ENCODE peak calls at places on chromosomes 7 and 10, in seven cellular contexts. One of them, this sample, is unnamed.

GRCh38 chr7:123275036-123275753 is 75.4 kb upstream of the SLC13A1 start:
- DNase-seq in thoracic aorta: no peak
- DNase-seq in GM19239: no peak
- DNase-seq in activated CD8-positive, alpha-beta memory T cell treated with anti-CD3 and anti-CD28 coated beads for 48 hours: no peak
- DNase-seq in stimulated activated CD4-positive, alpha-beta T cell treated with anti-CD3 and anti-CD28 coated beads, Interleukin-4, amount 100 ng/mL, for 48 hours: no peak
- DNase-seq in neural crest cell: no peak
- DNase-seq in stimulated activated naive B cell treated with anti-CD40 and anti-IgM and Interleukin-4, amounts not matched to agents 10 μg/mL and 1 μg/mL and 100 μg/mL, for 72 hours: no peak
- DNase-seq in this sample: no peak

GRCh38 chr10:93580824-93581223 is 14.4 kb downstream of the FFAR4 start:
- DNase-seq in thoracic aorta: no peak
- DNase-seq in GM19239: no peak
- DNase-seq in activated CD8-positive, alpha-beta memory T cell treated with anti-CD3 and anti-CD28 coated beads for 48 hours: no peak
- DNase-seq in stimulated activated CD4-positive, alpha-beta T cell treated with anti-CD3 and anti-CD28 coated beads, Interleukin-4, amount 100 ng/mL, for 48 hours: no peak
- DNase-seq in neural crest cell: peak; percentile 54
- DNase-seq in stimulated activated naive B cell treated with anti-CD40 and anti-IgM and Interleukin-4, amounts not matched to agents 10 μg/mL and 1 μg/mL and 100 μg/mL, for 72 hours: no peak
- DNase-seq in this sample: no peak

GRCh38 chr10:79021948-79022499 is 46.7 kb upstream of the ZMIZ1 start:
- DNase-seq in thoracic aorta: no peak
- DNase-seq in GM19239: no peak
- DNase-seq in activated CD8-positive, alpha-beta memory T cell treated with anti-CD3 and anti-CD28 coated beads for 48 hours: no peak
- DNase-seq in stimulated activated CD4-positive, alpha-beta T cell treated with anti-CD3 and anti-CD28 coated beads, Interleukin-4, amount 100 ng/mL, for 48 hours: no peak
- DNase-seq in neural crest cell: no peak
- DNase-seq in stimulated activated naive B cell treated with anti-CD40 and anti-IgM and Interleukin-4, amounts not matched to agents 10 μg/mL and 1 μg/mL and 100 μg/mL, for 72 hours: no peak
- DNase-seq in this sample: no peak

GRCh38 chr10:132240581-132240980 is 53.8 kb downstream of the DPYSL4 start:
- DNase-seq in thoracic aorta: no peak
- DNase-seq in GM19239: no peak
- DNase-seq in activated CD8-positive, alpha-beta memory T cell treated with anti-CD3 and anti-CD28 coated beads for 48 hours: no peak
- DNase-seq in stimulated activated CD4-positive, alpha-beta T cell treated with anti-CD3 and anti-CD28 coated beads, Interleukin-4, amount 100 ng/mL, for 48 hours: no peak
- DNase-seq in neural crest cell: no peak
- DNase-seq in stimulated activated naive B cell treated with anti-CD40 and anti-IgM and Interleukin-4, amounts not matched to agents 10 μg/mL and 1 μg/mL and 100 μg/mL, for 72 hours: no peak
- DNase-seq in this sample: no peak

GRCh38 chr7:107945332-107945731 is 54.3 kb downstream of the DLD start:
- DNase-seq in thoracic aorta: no peak
- DNase-seq in GM19239: no peak
- DNase-seq in activated CD8-positive, alpha-beta memory T cell treated with anti-CD3 and anti-CD28 coated beads for 48 hours: no peak
- DNase-seq in stimulated activated CD4-positive, alpha-beta T cell treated with anti-CD3 and anti-CD28 coated beads, Interleukin-4, amount 100 ng/mL, for 48 hours: no peak
- DNase-seq in neural crest cell: no peak
- DNase-seq in stimulated activated naive B cell treated with anti-CD40 and anti-IgM and Interleukin-4, amounts not matched to agents 10 μg/mL and 1 μg/mL and 100 μg/mL, for 72 hours: no peak
- DNase-seq in this sample: no peak

GRCh38 chr7:48090095-48090805 is 1.2 kb downstream of the UPP1 start:
- DNase-seq in thoracic aorta: no peak
- DNase-seq in GM19239: no peak
- DNase-seq in activated CD8-positive, alpha-beta memory T cell treated with anti-CD3 and anti-CD28 coated beads for 48 hours: no peak
- DNase-seq in stimulated activated CD4-positive, alpha-beta T cell treated with anti-CD3 and anti-CD28 coated beads, Interleukin-4, amount 100 ng/mL, for 48 hours: no peak
- DNase-seq in neural crest cell: peak; percentile 16
- DNase-seq in stimulated activated naive B cell treated with anti-CD40 and anti-IgM and Interleukin-4, amounts not matched to agents 10 μg/mL and 1 μg/mL and 100 μg/mL, for 72 hours: no peak
- DNase-seq in this sample: peak; percentile 22

GRCh38 chr10:16481052-16481728 is 40.5 kb downstream of the C1QL3 start:
- DNase-seq in thoracic aorta: no peak
- DNase-seq in GM19239: no peak
- DNase-seq in activated CD8-positive, alpha-beta memory T cell treated with anti-CD3 and anti-CD28 coated beads for 48 hours: no peak
- DNase-seq in stimulated activated CD4-positive, alpha-beta T cell treated with anti-CD3 and anti-CD28 coated beads, Interleukin-4, amount 100 ng/mL, for 48 hours: no peak
- DNase-seq in neural crest cell: no peak
- DNase-seq in stimulated activated naive B cell treated with anti-CD40 and anti-IgM and Interleukin-4, amounts not matched to agents 10 μg/mL and 1 μg/mL and 100 μg/mL, for 72 hours: no peak
- DNase-seq in this sample: no peak

GRCh38 chr10:30433286-30433778 is 652 bp upstream of the MAP3K8 start:
- DNase-seq in thoracic aorta: no peak
- DNase-seq in GM19239: no peak
- DNase-seq in activated CD8-positive, alpha-beta memory T cell treated with anti-CD3 and anti-CD28 coated beads for 48 hours: peak; percentile 31
- DNase-seq in stimulated activated CD4-positive, alpha-beta T cell treated with anti-CD3 and anti-CD28 coated beads, Interleukin-4, amount 100 ng/mL, for 48 hours: peak; percentile 36
- DNase-seq in neural crest cell: peak; percentile 65
- DNase-seq in stimulated activated naive B cell treated with anti-CD40 and anti-IgM and Interleukin-4, amounts not matched to agents 10 μg/mL and 1 μg/mL and 100 μg/mL, for 72 hours: peak; percentile 56
- DNase-seq in this sample: peak; percentile 80

GRCh38 chr10:3331680-3332230 is 159.2 kb upstream of the PITRM1 start:
- DNase-seq in thoracic aorta: no peak
- DNase-seq in GM19239: no peak
- DNase-seq in activated CD8-positive, alpha-beta memory T cell treated with anti-CD3 and anti-CD28 coated beads for 48 hours: no peak
- DNase-seq in stimulated activated CD4-positive, alpha-beta T cell treated with anti-CD3 and anti-CD28 coated beads, Interleukin-4, amount 100 ng/mL, for 48 hours: no peak
- DNase-seq in neural crest cell: no peak
- DNase-seq in stimulated activated naive B cell treated with anti-CD40 and anti-IgM and Interleukin-4, amounts not matched to agents 10 μg/mL and 1 μg/mL and 100 μg/mL, for 72 hours: no peak
- DNase-seq in this sample: no peak

GRCh38 chr7:128104109-128104742 is 73.0 kb upstream of the LRRC4 start:
- DNase-seq in thoracic aorta: no peak
- DNase-seq in GM19239: peak; percentile 28
- DNase-seq in activated CD8-positive, alpha-beta memory T cell treated with anti-CD3 and anti-CD28 coated beads for 48 hours: no peak
- DNase-seq in stimulated activated CD4-positive, alpha-beta T cell treated with anti-CD3 and anti-CD28 coated beads, Interleukin-4, amount 100 ng/mL, for 48 hours: no peak
- DNase-seq in neural crest cell: no peak
- DNase-seq in stimulated activated naive B cell treated with anti-CD40 and anti-IgM and Interleukin-4, amounts not matched to agents 10 μg/mL and 1 μg/mL and 100 μg/mL, for 72 hours: peak; percentile 27
- DNase-seq in this sample: peak; percentile 56

GRCh38 chr7:13742719-13743640 is 246.5 kb downstream of the ETV1 start:
- DNase-seq in thoracic aorta: no peak
- DNase-seq in GM19239: no peak
- DNase-seq in activated CD8-positive, alpha-beta memory T cell treated with anti-CD3 and anti-CD28 coated beads for 48 hours: no peak
- DNase-seq in stimulated activated CD4-positive, alpha-beta T cell treated with anti-CD3 and anti-CD28 coated beads, Interleukin-4, amount 100 ng/mL, for 48 hours: no peak
- DNase-seq in neural crest cell: peak; percentile 13
- DNase-seq in stimulated activated naive B cell treated with anti-CD40 and anti-IgM and Interleukin-4, amounts not matched to agents 10 μg/mL and 1 μg/mL and 100 μg/mL, for 72 hours: no peak
- DNase-seq in this sample: no peak

GRCh38 chr10:53479365-53479764 is 706.8 kb upstream of the MBL2 start:
- DNase-seq in thoracic aorta: no peak
- DNase-seq in GM19239: no peak
- DNase-seq in activated CD8-positive, alpha-beta memory T cell treated with anti-CD3 and anti-CD28 coated beads for 48 hours: no peak
- DNase-seq in stimulated activated CD4-positive, alpha-beta T cell treated with anti-CD3 and anti-CD28 coated beads, Interleukin-4, amount 100 ng/mL, for 48 hours: no peak
- DNase-seq in neural crest cell: no peak
- DNase-seq in stimulated activated naive B cell treated with anti-CD40 and anti-IgM and Interleukin-4, amounts not matched to agents 10 μg/mL and 1 μg/mL and 100 μg/mL, for 72 hours: no peak
- DNase-seq in this sample: no peak

GRCh38 chr10:11795101-11795920 is 27.8 kb upstream of the PROSER2 start:
- DNase-seq in thoracic aorta: no peak
- DNase-seq in GM19239: no peak
- DNase-seq in activated CD8-positive, alpha-beta memory T cell treated with anti-CD3 and anti-CD28 coated beads for 48 hours: no peak
- DNase-seq in stimulated activated CD4-positive, alpha-beta T cell treated with anti-CD3 and anti-CD28 coated beads, Interleukin-4, amount 100 ng/mL, for 48 hours: no peak
- DNase-seq in neural crest cell: no peak
- DNase-seq in stimulated activated naive B cell treated with anti-CD40 and anti-IgM and Interleukin-4, amounts not matched to agents 10 μg/mL and 1 μg/mL and 100 μg/mL, for 72 hours: no peak
- DNase-seq in this sample: no peak

GRCh38 chr10:110746254-110746826 is 102.2 kb downstream of the RBM20 start:
- DNase-seq in thoracic aorta: no peak
- DNase-seq in GM19239: peak; percentile 30
- DNase-seq in activated CD8-positive, alpha-beta memory T cell treated with anti-CD3 and anti-CD28 coated beads for 48 hours: no peak
- DNase-seq in stimulated activated CD4-positive, alpha-beta T cell treated with anti-CD3 and anti-CD28 coated beads, Interleukin-4, amount 100 ng/mL, for 48 hours: peak; percentile 14
- DNase-seq in neural crest cell: peak; percentile 57
- DNase-seq in stimulated activated naive B cell treated with anti-CD40 and anti-IgM and Interleukin-4, amounts not matched to agents 10 μg/mL and 1 μg/mL and 100 μg/mL, for 72 hours: peak; percentile 22
- DNase-seq in this sample: peak; percentile 31

GRCh38 chr10:81073155-81073554 is 535.5 kb downstream of the SH2D4B start:
- DNase-seq in thoracic aorta: no peak
- DNase-seq in GM19239: no peak
- DNase-seq in activated CD8-positive, alpha-beta memory T cell treated with anti-CD3 and anti-CD28 coated beads for 48 hours: no peak
- DNase-seq in stimulated activated CD4-positive, alpha-beta T cell treated with anti-CD3 and anti-CD28 coated beads, Interleukin-4, amount 100 ng/mL, for 48 hours: no peak
- DNase-seq in neural crest cell: no peak
- DNase-seq in stimulated activated naive B cell treated with anti-CD40 and anti-IgM and Interleukin-4, amounts not matched to agents 10 μg/mL and 1 μg/mL and 100 μg/mL, for 72 hours: no peak
- DNase-seq in this sample: no peak

GRCh38 chr10:49605939-49606509 is 4.1 kb upstream of the SLC18A3 start:
- DNase-seq in thoracic aorta: no peak
- DNase-seq in GM19239: no peak
- DNase-seq in activated CD8-positive, alpha-beta memory T cell treated with anti-CD3 and anti-CD28 coated beads for 48 hours: no peak
- DNase-seq in stimulated activated CD4-positive, alpha-beta T cell treated with anti-CD3 and anti-CD28 coated beads, Interleukin-4, amount 100 ng/mL, for 48 hours: no peak
- DNase-seq in neural crest cell: no peak
- DNase-seq in stimulated activated naive B cell treated with anti-CD40 and anti-IgM and Interleukin-4, amounts not matched to agents 10 μg/mL and 1 μg/mL and 100 μg/mL, for 72 hours: no peak
- DNase-seq in this sample: no peak

GRCh38 chr7:135802697-135803096 is 54.1 kb upstream of the FAM180A start:
- DNase-seq in thoracic aorta: no peak
- DNase-seq in GM19239: no peak
- DNase-seq in activated CD8-positive, alpha-beta memory T cell treated with anti-CD3 and anti-CD28 coated beads for 48 hours: no peak
- DNase-seq in stimulated activated CD4-positive, alpha-beta T cell treated with anti-CD3 and anti-CD28 coated beads, Interleukin-4, amount 100 ng/mL, for 48 hours: no peak
- DNase-seq in neural crest cell: no peak
- DNase-seq in stimulated activated naive B cell treated with anti-CD40 and anti-IgM and Interleukin-4, amounts not matched to agents 10 μg/mL and 1 μg/mL and 100 μg/mL, for 72 hours: no peak
- DNase-seq in this sample: no peak

GRCh38 chr10:28970231-28970630 is 292.9 kb downstream of the BAMBI start:
- DNase-seq in thoracic aorta: no peak
- DNase-seq in GM19239: no peak
- DNase-seq in activated CD8-positive, alpha-beta memory T cell treated with anti-CD3 and anti-CD28 coated beads for 48 hours: no peak
- DNase-seq in stimulated activated CD4-positive, alpha-beta T cell treated with anti-CD3 and anti-CD28 coated beads, Interleukin-4, amount 100 ng/mL, for 48 hours: no peak
- DNase-seq in neural crest cell: no peak
- DNase-seq in stimulated activated naive B cell treated with anti-CD40 and anti-IgM and Interleukin-4, amounts not matched to agents 10 μg/mL and 1 μg/mL and 100 μg/mL, for 72 hours: no peak
- DNase-seq in this sample: no peak

GRCh38 chr10:66366163-66366562 is 559.7 kb upstream of the LRRTM3 start:
- DNase-seq in thoracic aorta: no peak
- DNase-seq in GM19239: no peak
- DNase-seq in activated CD8-positive, alpha-beta memory T cell treated with anti-CD3 and anti-CD28 coated beads for 48 hours: no peak
- DNase-seq in stimulated activated CD4-positive, alpha-beta T cell treated with anti-CD3 and anti-CD28 coated beads, Interleukin-4, amount 100 ng/mL, for 48 hours: no peak
- DNase-seq in neural crest cell: no peak
- DNase-seq in stimulated activated naive B cell treated with anti-CD40 and anti-IgM and Interleukin-4, amounts not matched to agents 10 μg/mL and 1 μg/mL and 100 μg/mL, for 72 hours: no peak
- DNase-seq in this sample: no peak